ENCODE peak calls at places on chromosome 7, in five cellular contexts. Z is effector memory CD8-positive, alpha-beta T cell; M is NCI-H524; I is RCC 7860; F is body of pancreas. G is an unnamed sample.

GRCh38 chr7:94941844-94942632 is 34.6 kb downstream of the PPP1R9A start:
- DNase-seq in Z (no peak), M (no peak), I (no peak), F (no peak), G (no peak)

GRCh38 chr7:24049296-24049695 is 234.7 kb upstream of the NPY start:
- DNase-seq in Z (no peak), M (no peak), I (no peak), F (no peak), G (no peak)

GRCh38 chr7:2993868-2994267 is 49.8 kb downstream of the CARD11 start:
- DNase-seq in Z (no peak), M (no peak), I (no peak), F (no peak), G (no peak)

GRCh38 chr7:129436335-129436923 is 2.2 kb downstream of the STRIP2 start:
- DNase-seq in Z (no peak), M (no peak), I (no peak), F (no peak), G (no peak)

GRCh38 chr7:81908220-81908619 is 138.4 kb upstream of the HGF start:
- DNase-seq in Z (no peak), M (no peak), I (no peak), F (no peak), G (no peak)

GRCh38 chr7:101516849-101517248 is 112.2 kb downstream of the MYL10 start:
- DNase-seq in Z (no peak), M (no peak), I (no peak), F (no peak), G (no peak)

GRCh38 chr7:37894671-37895070 is 21.9 kb downstream of the SFRP4 start:
- DNase-seq in Z (no peak), M (no peak), I (no peak), F (no peak), G (no peak)

GRCh38 chr7:130903358-130903974 is 169.5 kb upstream of the KLF14 start:
- DNase-seq in Z (no peak), M (no peak), I (peak; percentile 97), F (no peak), G (no peak)

GRCh38 chr7:100122067-100122466 is 2.6 kb downstream of the CNPY4 start:
- DNase-seq in Z (no peak), M (no peak), I (no peak), F (no peak), G (no peak)